ENCODE peak calls at places on chromosomes 13 and 19, in eight cellular contexts. Y is trophoblast cell; E is neuronal stem cell; R is mammary epithelial cell; U is CD8-positive, alpha-beta memory T cell; N is CD8-positive, alpha-beta T cell; I is thoracic aorta; A is transverse colon. M is an unnamed sample.
A peak's percentile ranks its signal among the peaks of the same experiment; 100 is the strongest.

GRCh38 chr13:97948041-97948440 is 5.4 kb upstream of the IPO5 start:
- DNase-seq in E (no peak), R (peak; percentile 52), I (no peak), N (no peak), U (no peak), Y (peak; percentile 9), A (no peak), M (no peak)

GRCh38 chr13:85590231-85590931 is 208.8 kb downstream of the SLITRK6 start:
- DNase-seq in R (peak; percentile 71), A (no peak), I (no peak), Y (no peak), E (no peak), N (no peak), U (no peak), M (no peak)

GRCh38 chr13:24161010-24161775 is 673 bp downstream of the SPATA13 start:
- DNase-seq in N (peak; percentile 40), Y (no peak), U (peak; percentile 61), E (no peak), R (no peak), I (no peak), A (peak; percentile 58), M (no peak)

GRCh38 chr19:51127032-51127431 is 2.3 kb downstream of the SIGLEC9 start:
- DNase-seq in U (no peak), I (no peak), E (no peak), Y (no peak), R (no peak), A (no peak), N (no peak), M (no peak)

GRCh38 chr13:23656637-23657036 is 86.4 kb downstream of the TNFRSF19 start:
- DNase-seq in Y (peak; percentile 18), R (no peak), N (no peak), E (no peak), U (no peak), I (no peak), A (no peak), M (no peak)

GRCh38 chr19:11092181-11092538 is 2.9 kb downstream of the LDLR start:
- DNase-seq in N (peak; percentile 57), U (peak; percentile 71), E (no peak), I (no peak), A (no peak), Y (peak; percentile 88), R (peak; percentile 58), M (no peak)

GRCh38 chr13:51134763-51135365 is 23.8 kb upstream of the C13orf42 start:
- DNase-seq in Y (no peak), U (no peak), E (no peak), R (no peak), I (no peak), N (no peak), A (no peak), M (no peak)

GRCh38 chr19:51971624-51972023 is 15.0 kb downstream of the ZNF350 start:
- DNase-seq in U (no peak), A (no peak), N (no peak), R (peak; percentile 24), Y (no peak), E (no peak), I (no peak), M (peak; percentile 15)

GRCh38 chr13:19927117-19927734 is 31.3 kb upstream of the ZMYM2 start:
- DNase-seq in R (peak; percentile 38), Y (peak; percentile 8), U (no peak), I (no peak), A (no peak), E (no peak), N (no peak), M (no peak)

GRCh38 chr13:44188257-44188656 is 185.4 kb upstream of the SERP2 start:
- DNase-seq in A (no peak), Y (peak; percentile 91), U (no peak), N (no peak), E (no peak), I (no peak), R (peak; percentile 94), M (no peak)

GRCh38 chr13:110807546-110807945 is 94.0 kb downstream of the ING1 start:
- DNase-seq in R (no peak), A (no peak), N (no peak), I (no peak), Y (no peak), U (no peak), E (no peak), M (no peak)

GRCh38 chr19:2775556-2776430 is 7.3 kb downstream of the SGTA start:
- DNase-seq in U (peak; percentile 70), R (peak; percentile 54), N (peak; percentile 73), Y (peak; percentile 44), A (peak; percentile 71), E (no peak), I (no peak), M (no peak)

GRCh38 chr19:40609561-40610395 is 8.6 kb downstream of the LTBP4 start:
- DNase-seq in E (peak; percentile 80), R (peak; percentile 92), Y (peak; percentile 85), N (peak; percentile 74), A (peak; percentile 97), I (peak; percentile 75), U (peak; percentile 85), M (no peak)

GRCh38 chr19:1279782-1280341 is 4.5 kb downstream of the FAM174C start:
- DNase-seq in N (peak; percentile 74), U (peak; percentile 85), Y (peak; percentile 91), I (no peak), A (peak; percentile 89), R (peak; percentile 66), E (peak; percentile 84), M (peak; percentile 85)

GRCh38 chr19:57686727-57687126 is 5.0 kb downstream of the ZNF551 start:
- DNase-seq in U (no peak), E (no peak), N (no peak), R (no peak), A (no peak), Y (no peak), I (no peak), M (no peak)

GRCh38 chr19:57682226-57682766 is 519 bp downstream of the ZNF551 start:
- DNase-seq in I (no peak), A (no peak), Y (no peak), N (no peak), R (no peak), U (no peak), E (no peak), M (no peak)

GRCh38 chr19:57689750-57690149 is 8.0 kb downstream of the ZNF551 start:
- DNase-seq in Y (peak; percentile 58), N (no peak), R (peak; percentile 95), U (no peak), I (no peak), E (no peak), A (no peak), M (no peak)

GRCh38 chr19:57688011-57688763 is 6.4 kb downstream of the ZNF551 start:
- DNase-seq in U (no peak), R (peak; percentile 20), I (no peak), Y (peak; percentile 7), N (no peak), E (no peak), A (no peak), M (no peak)

GRCh38 chr19:57687363-57688010 is 5.7 kb downstream of the ZNF551 start:
- DNase-seq in U (no peak), E (no peak), R (no peak), N (no peak), I (no peak), A (no peak), Y (no peak), M (no peak)
- H3K27ac ChIP-seq in U (no peak overlapping the region), E (no peak overlapping the region), R (no peak overlapping the region), N (no peak overlapping the region), I (no peak overlapping the region), A (no peak overlapping the region), Y (no peak overlapping the region), M (no peak overlapping the region)

GRCh38 chr13:66656050-66656449 is 574.1 kb downstream of the PCDH9 start:
- DNase-seq in I (no peak), A (no peak), E (no peak), Y (no peak), U (no peak), R (no peak), N (no peak), M (no peak)
- H3K27ac ChIP-seq in I (no peak overlapping the region), A (no peak overlapping the region), E (peak overlapping the region; percentile 7), Y (no peak overlapping the region), U (no peak overlapping the region), R (no peak overlapping the region), N (no peak overlapping the region), M (no peak overlapping the region)

DNA sequence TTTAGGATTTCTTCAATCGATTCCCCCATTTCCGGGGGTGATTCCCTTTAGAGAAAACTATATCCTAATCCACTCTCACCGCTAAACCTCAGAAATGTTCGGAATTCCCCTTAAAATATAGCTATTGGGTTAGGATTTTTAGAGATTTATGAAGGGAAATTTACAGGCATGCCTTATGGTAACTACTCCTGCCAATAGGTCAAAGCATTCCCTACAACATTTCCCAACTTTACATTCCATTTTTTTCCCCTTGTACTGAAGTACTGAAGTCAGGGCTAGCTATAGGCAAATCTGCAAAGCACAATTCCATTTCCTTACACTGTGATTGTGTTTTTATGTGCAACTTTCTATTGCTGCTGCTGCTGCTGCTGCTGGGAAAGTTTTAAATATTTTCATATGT is 2.1 kb downstream of the EDNRB start:
- DNase-seq in Y (no peak), A (no peak), E (no peak), N (no peak), R (no peak), I (no peak), U (no peak), M (no peak)
- H3K27ac ChIP-seq in Y (no peak overlapping the region), A (peak overlapping the region; percentile 50), E (no peak overlapping the region), N (no peak overlapping the region), R (no peak overlapping the region), I (no peak overlapping the region), U (no peak overlapping the region), M (no peak overlapping the region)

DNA sequence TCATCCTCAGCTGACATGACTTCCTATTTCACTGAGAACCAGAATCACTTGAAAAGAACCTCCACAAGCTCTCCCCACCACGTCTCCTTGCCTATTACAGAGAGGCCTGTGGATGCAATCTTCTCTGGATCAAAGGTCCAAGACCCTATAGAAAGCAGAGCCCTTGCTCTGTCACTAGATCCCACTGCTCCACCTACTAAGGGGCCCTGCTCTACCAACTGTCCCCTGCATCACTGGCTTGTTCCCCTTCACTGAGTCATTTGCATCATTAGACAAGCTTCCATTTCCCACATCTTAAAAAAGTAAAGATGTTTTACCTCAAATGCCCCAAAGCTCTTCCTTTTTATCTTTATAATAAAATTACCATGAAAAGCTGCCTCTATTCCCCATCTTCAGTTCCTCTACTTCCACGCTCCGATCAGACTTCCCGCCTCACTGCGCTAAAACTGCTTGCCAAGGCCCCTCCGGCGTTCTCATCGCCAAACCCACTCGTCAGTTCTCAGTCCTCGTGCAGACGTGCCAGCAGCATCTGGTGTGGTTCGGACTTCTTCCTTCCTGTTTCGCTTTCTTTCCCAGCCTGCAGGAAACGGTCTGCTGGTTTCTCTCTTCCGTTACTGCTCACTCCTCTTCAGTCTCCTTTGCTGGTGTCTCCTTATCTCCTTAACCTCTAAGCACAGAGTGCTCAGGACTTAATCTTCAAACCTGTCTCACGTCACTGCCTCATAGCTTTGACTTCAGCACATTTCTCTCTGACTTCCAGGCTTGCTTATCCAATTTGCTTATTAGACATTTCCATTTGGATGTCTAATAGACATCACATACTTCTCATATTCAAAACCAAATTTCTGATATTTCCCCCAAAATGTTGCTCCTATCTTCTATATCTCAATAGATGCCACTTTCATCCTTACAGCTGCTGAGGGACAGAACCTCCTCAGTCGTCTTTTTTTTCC is 40.5 kb downstream of the RCBTB2 start:
- DNase-seq in U (peak; percentile 85), A (peak; percentile 69), I (no peak), R (peak; percentile 57), N (peak; percentile 73), Y (peak; percentile 79), E (no peak), M (no peak)
- H3K27ac ChIP-seq in U (peak overlapping the region; percentile 72), A (peak overlapping the region; percentile 73), I (peak overlapping the region; percentile 34), R (no peak overlapping the region), N (peak overlapping the region; percentile 63), Y (no peak overlapping the region), E (no peak overlapping the region), M (no peak overlapping the region)